ENCODE peak calls at places on chromosomes 7 and 10, in five cellular contexts. N, G, A, H and J are unnamed samples.

GRCh38 chr7:125927556-125927955 is 997.9 kb upstream of the POT1 start:
- DNase-seq in N (no peak), G (no peak), A (no peak), H (no peak), J (no peak)

GRCh38 chr10:107740962-107741690 is 576.6 kb upstream of the SORCS1 start:
- DNase-seq in N (no peak), G (no peak), A (no peak), H (no peak), J (no peak)

GRCh38 chr7:27740449-27741086 is 606 bp downstream of the TAX1BP1 start:
- DNase-seq in N (peak), G (peak), A (peak), H (peak), J (peak)

GRCh38 chr10:4174197-4174596 is 389.2 kb upstream of the KLF6 start:
- DNase-seq in N (no peak), G (no peak), A (peak), H (no peak), J (no peak)

GRCh38 chr10:13086051-13086450 is 13.9 kb upstream of the OPTN start:
- DNase-seq in N (no peak), G (no peak), A (no peak), H (no peak), J (no peak)

GRCh38 chr7:81248420-81248819 is 329.6 kb upstream of the SEMA3C start:
- DNase-seq in N (no peak), G (peak), A (no peak), H (no peak), J (no peak)

GRCh38 chr7:40763319-40764287 is 628.8 kb downstream of the SUGCT start:
- DNase-seq in N (no peak), G (no peak), A (no peak), H (no peak), J (no peak)

GRCh38 chr10:72831696-72832355 is 61.7 kb upstream of the OIT3 start:
- DNase-seq in N (no peak), G (no peak), A (no peak), H (no peak), J (no peak)

GRCh38 chr7:2283074-2283473 is 31.2 kb downstream of the SNX8 start:
- DNase-seq in N (no peak), G (no peak), A (no peak), H (no peak), J (no peak)

GRCh38 chr10:93039721-93040120 is 20.9 kb upstream of the CYP26C1 start:
- DNase-seq in N (peak), G (no peak), A (peak), H (no peak), J (no peak)

GRCh38 chr7:79598351-79598750 is 144.9 kb upstream of the MAGI2 start:
- DNase-seq in N (no peak), G (no peak), A (no peak), H (no peak), J (no peak)

GRCh38 chr10:21494221-21495001 is 31.1 kb downstream of the SKIDA1 start:
- DNase-seq in N (no peak), G (no peak), A (peak), H (no peak), J (no peak)

GRCh38 chr7:158375034-158375433 is 212.6 kb downstream of the PTPRN2 start:
- DNase-seq in N (no peak), G (no peak), A (no peak), H (no peak), J (no peak)

GRCh38 chr7:96315109-96315480 is 6.8 kb downstream of the SLC25A13 start:
- DNase-seq in N (no peak), G (no peak), A (no peak), H (no peak), J (no peak)

GRCh38 chr10:22253578-22253882 is 35.7 kb upstream of the EBLN1 start:
- DNase-seq in N (no peak), G (no peak), A (peak), H (no peak), J (peak)

GRCh38 chr7:151551820-151552219 is 32.1 kb upstream of the RHEB start:
- DNase-seq in N (no peak), G (no peak), A (no peak), H (no peak), J (no peak)

GRCh38 chr7:128415217-128415785 is 5.5 kb upstream of the IMPDH1 start:
- DNase-seq in N (no peak), G (no peak), A (no peak), H (no peak), J (no peak)

GRCh38 chr7:67654622-67655021 is 658.0 kb downstream of the TYW1 start:
- DNase-seq in N (no peak), G (no peak), A (no peak), H (no peak), J (no peak)

GRCh38 chr7:1513657-1514095 is 9.5 kb upstream of the INTS1 start:
- DNase-seq in N (no peak), G (no peak), A (no peak), H (no peak), J (peak)

GRCh38 chr10:93656155-93656554 is 43.8 kb downstream of the PDE6C start:
- DNase-seq in N (no peak), G (no peak), A (no peak), H (no peak), J (no peak)

GRCh38 chr10:124665980-124666379 is 78.2 kb downstream of the FAM53B start:
- DNase-seq in N (no peak), G (no peak), A (no peak), H (no peak), J (no peak)

GRCh38 chr10:65891073-65891981 is 1034.5 kb upstream of the LRRTM3 start:
- DNase-seq in N (no peak), G (no peak), A (no peak), H (no peak), J (no peak)

GRCh38 chr10:77416327-77417135 is 221.1 kb downstream of the KCNMA1 start:
- DNase-seq in N (no peak), G (peak), A (no peak), H (no peak), J (no peak)

GRCh38 chr10:133365461-133366129 is 7.6 kb downstream of the ECHS1 start:
- DNase-seq in N (no peak), G (no peak), A (no peak), H (no peak), J (no peak)

GRCh38 chr7:70785427-70785826 is 346.5 kb upstream of the GALNT17 start:
- DNase-seq in N (no peak), G (no peak), A (no peak), H (no peak), J (no peak)

GRCh38 chr7:139699640-139700504 is 77.9 kb downstream of the HIPK2 start:
- DNase-seq in N (no peak), G (no peak), A (peak), H (no peak), J (no peak)

GRCh38 chr7:35518767-35519166 is 176.2 kb downstream of the HERPUD2 start:
- DNase-seq in N (no peak), G (no peak), A (no peak), H (no peak), J (no peak)

GRCh38 chr10:2772791-2773644 is 294.3 kb upstream of the PFKP start:
- DNase-seq in N (no peak), G (no peak), A (no peak), H (no peak), J (no peak)

GRCh38 chr10:12719365-12719764 is 282.1 kb downstream of the CCDC3 start:
- DNase-seq in N (no peak), G (no peak), A (no peak), H (no peak), J (peak)

GRCh38 chr10:30080161-30080560 is 20.8 kb upstream of the JCAD start:
- DNase-seq in N (no peak), G (no peak), A (no peak), H (no peak), J (no peak)

GRCh38 chr10:34109952-34110702 is 705.0 kb downstream of the PARD3 start:
- DNase-seq in N (peak), G (no peak), A (no peak), H (peak), J (no peak)

GRCh38 chr7:158820656-158821055 is 8.7 kb downstream of the ESYT2 start:
- DNase-seq in N (no peak), G (no peak), A (no peak), H (no peak), J (no peak)

GRCh38 chr10:114100848-114101741 is 57.4 kb downstream of the ADRB1 start:
- DNase-seq in N (no peak), G (no peak), A (peak), H (no peak), J (no peak)
- TF ChIP-seq POLR2AphosphoS5 in N (no peak), G (no peak), A (no peak), H (no peak), J (no peak)

GRCh38 chr10:100370561-100370975 is 23.5 kb downstream of the SCD start:
- DNase-seq in N (peak), G (peak), A (no peak), H (no peak), J (peak)

GRCh38 chr10:100372415-100373297 is 25.6 kb downstream of the SCD start:
- DNase-seq in N (no peak), G (no peak), A (no peak), H (no peak), J (no peak)

GRCh38 chr10:100373298-100374136 is 26.5 kb downstream of the SCD start:
- DNase-seq in N (peak), G (peak), A (peak), H (peak), J (peak)

GRCh38 chr10:100370976-100371706 is 24.1 kb downstream of the SCD start:
- DNase-seq in N (peak), G (peak), A (peak), H (peak), J (peak)

DNA sequence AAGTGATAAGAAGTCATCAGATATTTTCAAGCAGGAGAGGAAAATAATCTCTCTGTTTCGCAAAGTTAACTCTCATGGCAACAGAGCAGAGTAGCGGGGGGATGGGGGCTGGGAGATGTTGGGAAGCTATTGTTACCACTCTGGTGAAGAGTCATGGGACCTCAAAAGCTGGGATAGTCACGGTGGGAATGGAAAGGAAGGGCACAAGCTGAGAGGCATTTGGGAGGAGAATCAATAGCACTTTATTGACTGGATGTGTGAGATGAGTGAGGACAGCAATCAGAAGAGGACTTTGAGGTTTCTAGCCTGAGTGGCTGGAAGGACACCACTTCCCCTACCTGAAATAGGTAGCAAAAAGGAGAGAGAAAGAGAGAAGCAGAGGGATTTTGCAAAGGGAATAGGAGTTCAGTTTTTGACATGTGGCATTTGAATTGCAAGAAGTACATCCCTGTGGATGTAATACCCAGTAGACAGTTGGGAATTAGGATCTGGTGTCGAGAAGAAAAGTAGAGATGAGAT is 27.2 kb downstream of the SCD start:
- DNase-seq in N (no peak), G (no peak), A (peak), H (no peak), J (no peak)
- TF ChIP-seq POLR2AphosphoS5 in N (peak), G (peak), A (peak), H (no peak), J (no peak)

GRCh38 chr10:109899578-109900355 is 23.5 kb downstream of the XPNPEP1 start:
- DNase-seq in N (no peak), G (no peak), A (no peak), H (peak), J (no peak)
- TF ChIP-seq POLR2AphosphoS5 in N (no peak), G (no peak), A (no peak), H (peak), J (peak)

GRCh38 chr10:31157125-31157983 is 125.7 kb upstream of the ZNF438 start:
- DNase-seq in N (no peak), G (no peak), A (no peak), H (peak), J (peak)
- TF ChIP-seq POLR2AphosphoS5 in N (no peak), G (no peak), A (no peak), H (no peak), J (no peak)